ENCODE peak calls at places on chromosomes 5 and 9, in nine cellular contexts. H, O, Z, X, E, J, T, I and N are unnamed samples.

GRCh38 chr9:120532475-120532874 is 47.5 kb downstream of the CDK5RAP2 start:
- DNase-seq in X (no peak), T (peak), H (no peak), O (peak), I (no peak), J (no peak), Z (peak), E (no peak), N (no peak)

GRCh38 chr5:74903165-74903787 is 37.1 kb upstream of the FAM169A start:
- DNase-seq in T (no peak), H (no peak), J (peak), Z (no peak), I (peak), E (no peak), O (no peak), X (no peak), N (peak)

GRCh38 chr9:91427873-91428272 is 4.2 kb upstream of the NFIL3 start:
- DNase-seq in I (no peak), Z (peak), H (no peak), E (no peak), O (no peak), T (no peak), J (no peak), X (no peak), N (no peak)

GRCh38 chr9:112863214-112863613 is 27.5 kb downstream of the SLC46A2 start:
- DNase-seq in E (no peak), Z (peak), X (no peak), T (peak), J (no peak), I (no peak), O (no peak), H (no peak), N (no peak)

GRCh38 chr9:32525506-32525905 is 490 bp downstream of the RIGI start:
- DNase-seq in H (no peak), Z (no peak), X (no peak), J (no peak), I (no peak), O (peak), T (no peak), E (no peak), N (no peak)

GRCh38 chr5:140107312-140108092 is 6.4 kb upstream of the PURA start:
- DNase-seq in O (peak), J (peak), T (peak), E (peak), H (peak), I (peak), Z (peak), X (peak), N (peak)

GRCh38 chr5:23727271-23727670 is 219.9 kb downstream of the PRDM9 start:
- DNase-seq in X (no peak), O (no peak), T (no peak), I (peak), Z (no peak), H (no peak), J (no peak), E (no peak), N (no peak)

GRCh38 chr5:72834919-72835318 is 18.5 kb downstream of the TNPO1 start:
- DNase-seq in O (no peak), Z (no peak), J (no peak), X (no peak), T (no peak), I (no peak), E (no peak), H (no peak), N (no peak)

GRCh38 chr9:75147638-75148037 is 59.3 kb downstream of the OSTF1 start:
- DNase-seq in I (no peak), Z (peak), T (no peak), O (no peak), E (no peak), H (peak), J (no peak), X (no peak), N (no peak)

GRCh38 chr5:180811623-180812119 is 9.1 kb upstream of the MGAT1 start:
- DNase-seq in H (no peak), E (no peak), J (no peak), Z (no peak), I (no peak), X (no peak), T (no peak), O (no peak), N (no peak)

GRCh38 chr5:54743997-54744788 is 226.6 kb downstream of the SNX18 start:
- DNase-seq in T (no peak), Z (peak), X (peak), H (peak), I (no peak), E (no peak), J (no peak), O (peak), N (no peak)

GRCh38 chr9:114521846-114522245 is 16.6 kb upstream of the WHRN start:
- DNase-seq in I (no peak), T (no peak), H (peak), X (no peak), Z (peak), E (no peak), O (no peak), J (no peak), N (no peak)

GRCh38 chr5:131545856-131546255 is 89.2 kb downstream of the RAPGEF6 start:
- DNase-seq in J (no peak), O (no peak), Z (peak), I (no peak), E (no peak), T (no peak), H (peak), X (no peak), N (no peak)

GRCh38 chr5:66596791-66597757 is 881 bp downstream of the MAST4 start:
- DNase-seq in I (no peak), T (peak), X (no peak), Z (peak), J (peak), H (no peak), E (no peak), O (no peak), N (peak)

GRCh38 chr9:8764041-8764440 is 964.5 kb upstream of the DMAC1 start:
- DNase-seq in H (peak), I (no peak), Z (no peak), T (no peak), O (peak), E (no peak), X (no peak), J (no peak), N (no peak)

GRCh38 chr5:149611327-149611726 is 30.0 kb downstream of the ARHGEF37 start:
- DNase-seq in X (no peak), I (no peak), Z (peak), O (no peak), T (peak), J (no peak), E (no peak), H (no peak), N (no peak)

GRCh38 chr5:138664276-138664943 is 88.8 kb upstream of the CTNNA1 start:
- DNase-seq in H (no peak), E (no peak), J (no peak), O (no peak), T (no peak), Z (peak), I (no peak), X (no peak), N (no peak)

GRCh38 chr5:72566746-72567145 is 59.5 kb upstream of the ZNF366 start:
- DNase-seq in J (no peak), I (no peak), T (no peak), O (no peak), E (no peak), H (no peak), Z (no peak), X (no peak), N (no peak)

GRCh38 chr5:96703985-96704384 is 41.8 kb downstream of the CAST start:
- DNase-seq in T (no peak), E (no peak), J (no peak), I (no peak), H (no peak), Z (no peak), O (no peak), X (no peak), N (no peak)

GRCh38 chr5:126867237-126867636 is 90.3 kb downstream of the LMNB1 start:
- DNase-seq in J (no peak), H (no peak), I (no peak), T (no peak), E (no peak), O (no peak), X (no peak), Z (no peak), N (no peak)

GRCh38 chr5:173304591-173304988 is 23.6 kb downstream of the STC2 start:
- DNase-seq in H (no peak), E (no peak), T (no peak), Z (no peak), I (no peak), J (no peak), X (no peak), O (no peak), N (no peak)

GRCh38 chr9:122122903-122123632 is 30.0 kb upstream of the TTLL11 start:
- DNase-seq in X (peak), I (peak), T (peak), E (peak), Z (peak), H (no peak), J (peak), O (peak), N (peak)

GRCh38 chr5:65892801-65893200 is 33.6 kb upstream of the ERBIN start:
- DNase-seq in I (no peak), E (no peak), Z (no peak), T (no peak), J (no peak), X (no peak), H (no peak), O (no peak), N (no peak)

GRCh38 chr9:76366275-76366674 is 28.0 kb downstream of the RFK start:
- DNase-seq in T (no peak), I (no peak), O (no peak), J (peak), Z (no peak), E (no peak), X (no peak), H (no peak), N (no peak)

GRCh38 chr5:142613231-142613630 is 72.7 kb downstream of the FGF1 start:
- DNase-seq in J (no peak), T (no peak), E (no peak), Z (peak), I (no peak), X (no peak), O (no peak), H (peak), N (no peak)

GRCh38 chr9:104177003-104177611 is 83.0 kb downstream of the SMC2 start:
- DNase-seq in I (no peak), T (no peak), Z (peak), J (no peak), X (no peak), O (peak), H (peak), E (no peak), N (peak)

GRCh38 chr9:94623253-94623652 is 16.1 kb downstream of the FBP1 start:
- DNase-seq in O (peak), T (no peak), X (no peak), J (peak), Z (peak), E (no peak), H (no peak), I (no peak), N (peak)

GRCh38 chr9:4962085-4962484 is 23.0 kb upstream of the JAK2 start:
- DNase-seq in H (no peak), E (no peak), X (no peak), J (no peak), Z (no peak), T (no peak), O (no peak), I (no peak), N (no peak)

GRCh38 chr9:137085918-137086530 is 761 bp upstream of the MAN1B1 start:
- DNase-seq in J (peak), X (no peak), H (no peak), Z (peak), I (no peak), E (no peak), T (peak), O (no peak), N (no peak)

GRCh38 chr5:61030163-61030482 is 85.1 kb downstream of the NDUFAF2 start:
- DNase-seq in X (no peak), J (no peak), Z (peak), O (no peak), I (no peak), E (no peak), T (no peak), H (peak), N (no peak)

GRCh38 chr5:121695307-121695706 is 156.4 kb upstream of the FTMT start:
- DNase-seq in T (no peak), Z (no peak), E (no peak), J (no peak), O (no peak), I (no peak), H (no peak), X (no peak), N (no peak)

GRCh38 chr9:26779072-26779471 is 113.5 kb downstream of the CAAP1 start:
- DNase-seq in O (peak), E (no peak), X (no peak), T (no peak), Z (peak), I (no peak), H (peak), J (no peak), N (no peak)

GRCh38 chr5:125367702-125368101 is 621.3 kb upstream of the ZNF608 start:
- DNase-seq in I (no peak), O (no peak), J (no peak), T (no peak), E (no peak), H (no peak), Z (no peak), X (no peak), N (no peak)

GRCh38 chr9:73118297-73118696 is 33.4 kb upstream of the ANXA1 start:
- DNase-seq in X (no peak), J (no peak), O (no peak), I (no peak), Z (no peak), H (no peak), T (no peak), E (no peak), N (no peak)